ENCODE peak calls at places on chromosomes 3 and 15, in five cellular contexts. N is SW480, Q is amniotic stem cell, C is B cell, K is endothelial cell. J is an unnamed sample.

GRCh38 chr3:54608041-54608440 is 319.8 kb downstream of the LRTM1 start:
- DNase-seq in N (no peak), Q (no peak), C (no peak), K (no peak), J (no peak)

GRCh38 chr3:129121792-129122696 is at the start of gene RAB43:
- DNase-seq in N (peak; percentile 77), Q (peak; percentile 59), C (peak; percentile 95), K (peak; percentile 98), J (peak; percentile 90)

GRCh38 chr15:29972051-29972450 is 110.7 kb upstream of the GOLGA8J start:
- DNase-seq in N (no peak), Q (no peak), C (no peak), K (no peak), J (no peak)

GRCh38 chr3:62207197-62207596 is 166.2 kb downstream of the FEZF2 start:
- DNase-seq in N (no peak), Q (no peak), C (no peak), K (no peak), J (no peak)

GRCh38 chr15:25172691-25173090 is 217.9 kb downstream of the SNRPN start:
- DNase-seq in N (no peak), Q (no peak), C (no peak), K (no peak), J (no peak)

GRCh38 chr3:108017587-108017986 is 73.2 kb downstream of the CD47 start:
- DNase-seq in N (no peak), Q (no peak), C (no peak), K (no peak), J (no peak)

GRCh38 chr3:14245822-14246221 is 67.2 kb downstream of the LSM3 start:
- DNase-seq in N (no peak), Q (no peak), C (no peak), K (no peak), J (no peak)

GRCh38 chr3:59573911-59574310 is 524.1 kb upstream of the CFAP20DC start:
- DNase-seq in N (no peak), Q (no peak), C (no peak), K (no peak), J (no peak)

GRCh38 chr3:122678496-122678895 is 2.1 kb upstream of the PARP14 start:
- DNase-seq in N (no peak), Q (no peak), C (no peak), K (no peak), J (no peak)

GRCh38 chr3:63877737-63878393 is 14.2 kb downstream of the ATXN7 start:
- DNase-seq in N (no peak), Q (no peak), C (no peak), K (no peak), J (no peak)

GRCh38 chr15:59224474-59224873 is 17.8 kb downstream of the LDHAL6B start:
- DNase-seq in N (no peak), Q (no peak), C (no peak), K (no peak), J (no peak)

GRCh38 chr15:41997845-41998244 is 23.0 kb downstream of the PLA2G4E start:
- DNase-seq in N (no peak), Q (no peak), C (no peak), K (no peak), J (no peak)

GRCh38 chr3:74377701-74378100 is 236.8 kb downstream of the CNTN3 start:
- DNase-seq in N (no peak), Q (no peak), C (no peak), K (no peak), J (no peak)

GRCh38 chr15:98646546-98647025 is 1.8 kb upstream of the IGF1R start:
- DNase-seq in N (no peak), Q (no peak), C (no peak), K (no peak), J (no peak)

GRCh38 chr15:94478763-94479162 is 247.4 kb downstream of the MCTP2 start:
- DNase-seq in N (no peak), Q (no peak), C (no peak), K (no peak), J (no peak)

GRCh38 chr15:62241135-62241770 is 76.2 kb upstream of the C2CD4B start:
- DNase-seq in N (peak; percentile 5), Q (no peak), C (no peak), K (peak; percentile 55), J (peak; percentile 45)

GRCh38 chr3:141782386-141782932 is 19.3 kb downstream of the GRK7 start:
- DNase-seq in N (peak; percentile 25), Q (no peak), C (no peak), K (no peak), J (no peak)

GRCh38 chr3:150759319-150759718 is 3.6 kb downstream of the SIAH2 start:
- DNase-seq in N (no peak), Q (no peak), C (no peak), K (no peak), J (no peak)

GRCh38 chr15:98737721-98738120 is 89.4 kb downstream of the IGF1R start:
- DNase-seq in N (no peak), Q (no peak), C (no peak), K (no peak), J (no peak)

GRCh38 chr3:78728406-78729145 is 1039.2 kb downstream of the ROBO1 start:
- DNase-seq in N (peak; percentile 45), Q (no peak), C (no peak), K (no peak), J (no peak)

GRCh38 chr15:39461536-39462140 is 119.2 kb upstream of the THBS1 start:
- DNase-seq in N (no peak), Q (no peak), C (no peak), K (no peak), J (no peak)

GRCh38 chr3:5190147-5190791 is 2.8 kb downstream of the EDEM1 start:
- DNase-seq in N (no peak), Q (no peak), C (no peak), K (no peak), J (no peak)

GRCh38 chr3:127820871-127821853 is 1.2 kb downstream of the MGLL start:
- DNase-seq in N (no peak), Q (no peak), C (peak; percentile 44), K (no peak), J (no peak)

GRCh38 chr15:99707481-99708270 is 25.6 kb downstream of the LYSMD4 start:
- DNase-seq in N (no peak), Q (no peak), C (peak; percentile 4), K (no peak), J (no peak)

GRCh38 chr15:75230524-75231371 is 27.4 kb upstream of the GOLGA6C start:
- DNase-seq in N (no peak), Q (no peak), C (peak; percentile 25), K (peak; percentile 39), J (no peak)

GRCh38 chr15:71975816-71976150 is 142.2 kb downstream of the MYO9A start:
- DNase-seq in N (no peak), Q (no peak), C (no peak), K (no peak), J (no peak)

GRCh38 chr3:195075199-195075940 is 195.6 kb downstream of the XXYLT1 start:
- DNase-seq in N (no peak), Q (no peak), C (no peak), K (no peak), J (no peak)

GRCh38 chr3:152309535-152310317 is 41.0 kb downstream of the MBNL1 start:
- DNase-seq in N (no peak), Q (no peak), C (no peak), K (no peak), J (no peak)

GRCh38 chr3:190585771-190586630 is 72.1 kb downstream of the IL1RAP start:
- DNase-seq in N (peak; percentile 59), Q (peak; percentile 72), C (no peak), K (no peak), J (no peak)

GRCh38 chr3:113867506-113867905 is 28.9 kb downstream of the GRAMD1C start:
- DNase-seq in N (no peak), Q (peak; percentile 16), C (no peak), K (no peak), J (no peak)